ENCODE peak calls at places on chromosomes 2 and 18, in nine cellular contexts. Q is cardiac muscle cell; O is fibroblast of lung; M is CD8-positive, alpha-beta T cell; R is hepatocyte; A is right lobe of liver; J is prostate gland; H is esophagus squamous epithelium; C is mammary epithelial cell. F is an unnamed sample.

GRCh38 chr2:10841547-10842219 is 29.1 kb upstream of the PDIA6 start:
- DNase-seq in C (no peak), A (no peak), H (no peak), O (no peak), M (no peak), J (no peak), Q (no peak), R (no peak), F (no peak)

GRCh38 chr2:226665306-226665831 is 134.3 kb downstream of the IRS1 start:
- DNase-seq in H (no peak), A (no peak), Q (no peak), O (no peak), C (no peak), M (no peak), J (no peak), R (no peak), F (no peak)

GRCh38 chr2:177283871-177284270 is 19.3 kb upstream of the NFE2L2 start:
- DNase-seq in Q (no peak), H (no peak), J (no peak), A (no peak), O (no peak), M (no peak), R (no peak), C (no peak), F (no peak)

GRCh38 chr2:18117592-18117991 is 239.1 kb downstream of the KCNS3 start:
- DNase-seq in C (peak; percentile 43), O (peak; percentile 61), H (no peak), J (no peak), R (peak; percentile 34), Q (peak; percentile 53), M (no peak), A (no peak), F (no peak)

GRCh38 chr2:212732860-212733259 is 194.3 kb upstream of the ERBB4 start:
- DNase-seq in J (no peak), O (no peak), C (peak; percentile 20), Q (no peak), A (no peak), M (no peak), R (no peak), H (no peak), F (no peak)

GRCh38 chr2:156908825-156909224 is 348.7 kb upstream of the GALNT5 start:
- DNase-seq in R (no peak), Q (peak; percentile 56), C (peak; percentile 89), A (no peak), O (peak; percentile 85), M (no peak), J (no peak), H (no peak), F (no peak)

GRCh38 chr2:86221066-86221684 is 21.9 kb downstream of the MRPL35 start:
- DNase-seq in A (no peak), R (peak; percentile 73), J (no peak), O (peak; percentile 58), Q (peak; percentile 76), C (peak; percentile 32), H (no peak), M (peak; percentile 39), F (peak; percentile 55)

GRCh38 chr2:24272907-24273306 is 87.4 kb downstream of the ITSN2 start:
- DNase-seq in M (no peak), J (no peak), R (no peak), H (no peak), C (no peak), Q (peak; percentile 60), O (no peak), A (no peak), F (no peak)

GRCh38 chr18:79283341-79283879 is 112.3 kb upstream of the NFATC1 start:
- DNase-seq in M (no peak), H (no peak), O (no peak), A (no peak), C (no peak), J (no peak), R (no peak), Q (no peak), F (no peak)

GRCh38 chr2:19569300-19569791 is 210.9 kb upstream of the OSR1 start:
- DNase-seq in O (peak; percentile 13), Q (no peak), A (no peak), C (no peak), J (no peak), R (peak; percentile 28), M (no peak), H (no peak), F (no peak)

GRCh38 chr18:8657873-8658521 is 47.4 kb upstream of the MTCL1 start:
- DNase-seq in O (peak; percentile 42), C (no peak), J (no peak), M (no peak), H (no peak), Q (peak; percentile 50), R (peak; percentile 37), A (no peak), F (no peak)

GRCh38 chr2:9206991-9207640 is 504 bp downstream of the ASAP2 start:
- DNase-seq in Q (peak; percentile 46), R (no peak), H (no peak), O (peak; percentile 29), J (peak; percentile 22), C (no peak), A (peak; percentile 39), M (no peak), F (peak; percentile 50)

GRCh38 chr2:240191001-240191400 is 50.5 kb upstream of the OTOS start:
- DNase-seq in J (no peak), H (no peak), C (no peak), M (no peak), Q (no peak), O (no peak), R (no peak), A (no peak), F (no peak)

GRCh38 chr2:71306762-71307161 is 24.8 kb upstream of the ZNF638 start:
- DNase-seq in R (no peak), M (no peak), Q (peak; percentile 44), H (no peak), A (no peak), O (peak; percentile 32), C (peak; percentile 38), J (no peak), F (no peak)

GRCh38 chr18:76874643-76875389 is 52.5 kb downstream of the ZNF236 start:
- DNase-seq in C (no peak), O (peak; percentile 2), A (no peak), Q (no peak), M (no peak), J (no peak), R (no peak), H (no peak), F (no peak)

DNA sequence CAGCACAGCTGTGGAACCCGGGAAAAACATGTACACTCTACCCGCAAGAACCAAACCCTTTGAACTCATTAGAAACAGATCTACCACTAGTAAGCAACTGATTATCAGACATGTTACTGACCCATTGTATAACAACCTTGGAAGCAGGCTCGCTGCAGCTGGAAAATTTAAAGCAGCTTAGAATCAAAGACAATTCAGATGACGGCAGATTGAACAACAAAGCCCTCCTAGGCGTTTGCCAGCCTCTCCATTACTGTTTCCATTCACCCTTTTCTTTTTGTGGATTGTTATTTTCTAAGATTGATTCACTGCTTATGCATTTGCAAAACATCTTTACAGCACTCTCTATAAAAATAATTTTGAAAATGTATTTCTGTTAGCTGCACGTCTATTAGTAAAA is 771.6 kb upstream of the SALL3 start:
- DNase-seq in H (no peak), M (no peak), R (no peak), C (no peak), J (no peak), Q (no peak), A (no peak), O (no peak), F (no peak)
- H3K4me3 ChIP-seq in H (no peak overlapping the region), M (no peak overlapping the region), R (no peak overlapping the region), C (no peak overlapping the region), J (no peak overlapping the region), Q (no peak overlapping the region), A (no peak overlapping the region), O (no peak overlapping the region), F (no peak overlapping the region)

GRCh38 chr18:34978953-34979608 is 62.1 kb upstream of the MAPRE2 start:
- DNase-seq in R (peak; percentile 90), H (no peak), Q (peak; percentile 92), M (peak; percentile 70), C (peak; percentile 98), J (peak; percentile 70), O (peak; percentile 92), A (peak; percentile 68), F (peak; percentile 66)

GRCh38 chr18:34977787-34978532 is 63.3 kb upstream of the MAPRE2 start:
- DNase-seq in O (peak; percentile 20), J (no peak), R (peak; percentile 69), Q (no peak), H (peak; percentile 2), C (peak; percentile 66), A (peak; percentile 74), M (peak; percentile 50), F (peak; percentile 70)

GRCh38 chr18:34976534-34976898 is 64.7 kb upstream of the MAPRE2 start:
- DNase-seq in C (no peak), M (no peak), A (no peak), Q (no peak), J (no peak), H (no peak), R (no peak), O (no peak), F (no peak)

GRCh38 chr18:34976899-34977786 is 64.1 kb upstream of the MAPRE2 start:
- DNase-seq in M (peak; percentile 88), J (peak; percentile 56), O (peak; percentile 29), C (no peak), Q (peak; percentile 36), H (peak; percentile 9), A (peak; percentile 89), R (peak; percentile 89), F (peak; percentile 90)

DNA sequence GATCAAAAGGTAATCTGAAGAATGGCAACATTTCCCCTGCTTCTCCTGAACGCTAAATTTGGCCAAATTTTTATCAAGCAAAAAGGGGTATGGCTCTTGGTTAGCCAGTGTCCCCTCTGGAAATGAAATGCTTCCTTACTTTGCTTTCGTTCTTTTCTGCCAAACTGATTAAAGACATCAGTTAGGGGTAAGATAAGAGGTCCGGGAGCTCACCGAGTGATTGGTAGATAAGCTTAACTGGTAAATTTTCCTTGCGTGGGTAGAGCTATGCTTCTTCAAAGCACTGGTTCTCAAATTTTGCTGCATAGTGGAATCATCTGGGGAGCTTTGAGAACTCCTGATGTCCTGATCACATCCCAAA is 62.7 kb upstream of the MAPRE2 start:
- DNase-seq in A (no peak), O (no peak), R (no peak), M (no peak), H (no peak), Q (no peak), J (no peak), C (no peak), F (no peak)
- H3K27ac ChIP-seq in A (peak overlapping the region; percentile 83), O (peak overlapping the region; percentile 69), R (peak overlapping the region; percentile 83), M (peak overlapping the region; percentile 4), H (peak overlapping the region; percentile 68), Q (no peak overlapping the region), J (no peak overlapping the region), C (peak overlapping the region; percentile 81), F (no peak overlapping the region)

GRCh38 chr18:12336251-12336650 is 28.2 kb downstream of the TUBB6 start:
- DNase-seq in M (no peak), A (no peak), O (no peak), J (no peak), C (peak; percentile 54), R (no peak), Q (no peak), H (no peak), F (no peak)
- H3K4me1 ChIP-seq in M (no peaks in the 10 kb centered on the region), A (no peaks in the 10 kb centered on the region), O (peaks cover 5% of the 10 kb centered on the region), J (no peaks in the 10 kb centered on the region), C (peaks cover 14% of the 10 kb centered on the region), R (peaks cover 32% of the 10 kb centered on the region), Q (peaks cover 44% of the 10 kb centered on the region), H (no peaks in the 10 kb centered on the region), F (no peaks in the 10 kb centered on the region)

DNA sequence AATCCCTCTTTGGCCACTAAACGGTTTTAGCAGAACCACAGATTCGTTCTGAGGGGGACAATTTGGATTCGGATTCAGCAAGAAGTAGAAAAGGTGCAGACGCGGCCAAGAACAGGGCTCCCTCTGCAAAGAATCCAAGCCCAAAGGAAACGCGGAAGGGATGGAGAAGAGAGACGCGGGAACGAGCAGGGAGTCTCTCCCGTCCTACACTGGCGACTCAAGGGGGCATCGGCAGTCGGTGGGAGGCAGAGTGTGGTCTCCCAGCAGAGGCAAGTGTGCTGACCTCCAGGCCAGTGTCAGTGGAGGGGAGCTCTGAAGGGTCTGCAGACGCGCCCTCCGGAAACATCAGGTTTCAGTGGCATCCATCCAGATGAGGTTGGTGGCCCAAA is 1.1 kb downstream of the TMEM163 start:
- DNase-seq in A (no peak), R (no peak), C (no peak), M (no peak), O (no peak), H (no peak), J (no peak), Q (no peak), F (no peak)
- H3K4me3 ChIP-seq in A (peak overlapping the region; percentile 16), R (no peak overlapping the region), C (no peak overlapping the region), M (peak overlapping the region; percentile 34), O (no peak overlapping the region), H (peak overlapping the region; percentile 65), J (no peak overlapping the region), Q (peak overlapping the region; percentile 80), F (peak overlapping the region; percentile 53)

F was measured in right cardiac atrium.